ENCODE peak calls at places on chromosomes 12 and 14, in ten cellular contexts. K is mucosa of descending colon; A is CD4-positive, CD25-positive, alpha-beta regulatory T cell; G is PC-3; N is HEK293T; B is right cardiac atrium; P is DMS153; S is T-helper 1 cell; Z is HFF-Myc; V is NCI-H510A treated with DMSO at 0.1 percent for 48 hours. Q is an unnamed sample.

GRCh38 chr12:52370906-52371608 is 3.8 kb upstream of the KRT85 start:
- DNase-seq in K (peak), N (no peak), V (no peak), S (no peak), B (peak), P (no peak), G (no peak), Z (no peak), A (no peak), Q (no peak)

GRCh38 chr14:25048170-25049126 is 1.5 kb downstream of the STXBP6 start:
- DNase-seq in Z (no peak), S (no peak), K (peak), V (no peak), G (peak), A (no peak), N (no peak), B (peak), P (no peak), Q (no peak)

GRCh38 chr12:38949363-38949762 is 44.0 kb upstream of the CPNE8 start:
- DNase-seq in N (no peak), B (no peak), G (no peak), P (no peak), Z (no peak), K (no peak), S (no peak), A (no peak), V (no peak), Q (no peak)

GRCh38 chr12:107449891-107450290 is 235.7 kb upstream of the PWP1 start:
- DNase-seq in B (no peak), P (no peak), V (no peak), N (no peak), A (no peak), K (no peak), G (peak), Z (no peak), S (no peak), Q (no peak)

GRCh38 chr12:76085159-76085868 is 829 bp upstream of the NAP1L1 start:
- DNase-seq in B (no peak), G (no peak), K (peak), P (peak), S (peak), V (peak), N (no peak), Z (no peak), A (no peak), Q (no peak)

GRCh38 chr14:32476532-32476931 is 147.4 kb downstream of the AKAP6 start:
- DNase-seq in Z (no peak), N (no peak), G (no peak), S (no peak), K (no peak), A (no peak), V (no peak), B (no peak), P (no peak), Q (no peak)

GRCh38 chr12:126974779-126975178 is 1292.2 kb upstream of the TMEM132C start:
- DNase-seq in A (no peak), V (no peak), B (no peak), P (no peak), Z (no peak), K (no peak), G (peak), S (no peak), N (no peak), Q (no peak)

GRCh38 chr14:34693228-34693939 is 21.0 kb downstream of the CFL2 start:
- DNase-seq in Z (no peak), N (no peak), A (no peak), P (no peak), G (peak), S (peak), K (peak), B (peak), V (no peak), Q (no peak)

GRCh38 chr12:125262866-125263265 is 197.6 kb downstream of the AACS start:
- DNase-seq in K (no peak), V (peak), A (no peak), N (no peak), B (no peak), S (no peak), Z (no peak), G (no peak), P (no peak), Q (no peak)

GRCh38 chr14:73457050-73457934 is 1.1 kb downstream of the NUMB start:
- DNase-seq in Z (no peak), N (no peak), S (no peak), K (peak), G (peak), A (no peak), B (peak), P (no peak), V (no peak), Q (no peak)

GRCh38 chr12:107461222-107461980 is 224.2 kb upstream of the PWP1 start:
- DNase-seq in P (no peak), G (peak), Z (no peak), V (peak), A (no peak), N (no peak), K (no peak), S (no peak), B (no peak), Q (peak)

GRCh38 chr12:19045421-19045820 is 84.1 kb upstream of the PLEKHA5 start:
- DNase-seq in K (no peak), G (no peak), B (no peak), N (no peak), A (no peak), V (no peak), Z (no peak), P (no peak), S (no peak), Q (no peak)